ENCODE peak calls at places on chromosomes 11 and 22, in eight cellular contexts. O is SJSA1, R is tibial artery, J is cardiac muscle cell, I is ovary, S is transverse colon, C is Panc1, V is NT2/D1. B is an unnamed sample. For H3K4me1, the result is how much of the 10 kb centered on the place peaks cover.

GRCh38 chr22:25113316-25113721 is 86.3 kb upstream of the CRYBB3 start:
- DNase-seq in O (no peak), R (no peak), J (no peak), I (no peak), S (peak), C (no peak), V (no peak), B (no peak)

GRCh38 chr11:26095340-26095739 is 236.6 kb upstream of the ANO3 start:
- DNase-seq in O (no peak), R (no peak), J (no peak), I (no peak), S (no peak), C (no peak), V (no peak), B (no peak)

GRCh38 chr11:45229401-45229800 is 56.7 kb downstream of the SYT13 start:
- DNase-seq in O (no peak), R (no peak), J (no peak), I (no peak), S (no peak), C (no peak), V (no peak), B (no peak)

GRCh38 chr11:19970944-19971343 is 189.3 kb downstream of the DBX1 start:
- DNase-seq in O (no peak), R (no peak), J (no peak), I (no peak), S (no peak), C (no peak), V (no peak), B (no peak)

GRCh38 chr11:16226245-16226644 is 130.1 kb downstream of the SOX6 start:
- DNase-seq in O (peak), R (no peak), J (peak), I (peak), S (peak), C (no peak), V (no peak), B (no peak)

GRCh38 chr11:10294289-10294953 is 402 bp upstream of the SBF2 start:
- DNase-seq in O (peak), R (peak), J (peak), I (peak), S (peak), C (no peak), V (no peak), B (peak)

GRCh38 chr11:47916361-47916841 is 64.0 kb upstream of the PTPRJ start:
- DNase-seq in O (no peak), R (no peak), J (peak), I (no peak), S (no peak), C (no peak), V (no peak), B (no peak)

GRCh38 chr11:63537293-63538101 is 889 bp downstream of the PLAAT4 start:
- DNase-seq in O (no peak), R (peak), J (peak), I (peak), S (peak), C (no peak), V (no peak), B (no peak)

GRCh38 chr11:34680918-34681554 is 60.1 kb downstream of the EHF start:
- DNase-seq in O (peak), R (no peak), J (peak), I (no peak), S (no peak), C (peak), V (no peak), B (no peak)

GRCh38 chr22:19062139-19062789 is 59.9 kb downstream of the DGCR2 start:
- DNase-seq in O (no peak), R (no peak), J (no peak), I (no peak), S (no peak), C (no peak), V (no peak), B (no peak)

GRCh38 chr11:78230161-78230877 is 41.6 kb downstream of the USP35 start:
- DNase-seq in O (no peak), R (no peak), J (peak), I (no peak), S (no peak), C (no peak), V (no peak), B (no peak)

GRCh38 chr11:93784152-93784934 is at the start of gene MED17:
- DNase-seq in O (peak), R (peak), J (peak), I (peak), S (peak), C (peak), V (peak), B (peak)

GRCh38 chr11:117097567-117098268 is 510 bp downstream of the SIK3 start:
- DNase-seq in O (no peak), R (peak), J (no peak), I (no peak), S (peak), C (no peak), V (no peak), B (peak)

GRCh38 chr22:49295851-49296560 is 531.7 kb downstream of the BRD1 start:
- DNase-seq in O (peak), R (peak), J (no peak), I (no peak), S (no peak), C (no peak), V (no peak), B (no peak)

GRCh38 chr11:16863382-16863781 is 124.9 kb downstream of the C11orf58 start:
- DNase-seq in O (no peak), R (no peak), J (no peak), I (no peak), S (no peak), C (no peak), V (no peak), B (no peak)

GRCh38 chr11:88384678-88385015 is 47.1 kb upstream of the CTSC start:
- DNase-seq in O (no peak), R (no peak), J (peak), I (no peak), S (no peak), C (no peak), V (no peak), B (no peak)

GRCh38 chr11:117423046-117423575 is 95.5 kb downstream of the CEP164 start:
- DNase-seq in O (no peak), R (no peak), J (no peak), I (no peak), S (no peak), C (no peak), V (no peak), B (no peak)

GRCh38 chr11:128424271-128424709 is 163.1 kb downstream of the ETS1 start:
- DNase-seq in O (no peak), R (peak), J (peak), I (peak), S (no peak), C (no peak), V (no peak), B (no peak)

GRCh38 chr11:46557684-46558151 is 36.1 kb downstream of the AMBRA1 start:
- DNase-seq in O (peak), R (no peak), J (no peak), I (no peak), S (no peak), C (peak), V (no peak), B (no peak)

GRCh38 chr22:37806409-37807338 is 1.1 kb upstream of the GCAT start:
- DNase-seq in O (no peak), R (no peak), J (peak), I (peak), S (no peak), C (no peak), V (no peak), B (no peak)

GRCh38 chr22:37804502-37804885 is 3.2 kb upstream of the GCAT start:
- DNase-seq in O (no peak), R (no peak), J (no peak), I (peak), S (no peak), C (no peak), V (no peak), B (no peak)

GRCh38 chr22:37807410-37808293 is at the start of gene GCAT:
- DNase-seq in O (peak), R (peak), J (peak), I (peak), S (peak), C (peak), V (peak), B (peak)

GRCh38 chr22:37804886-37805857 is 2.6 kb upstream of the GCAT start:
- DNase-seq in O (peak), R (peak), J (peak), I (peak), S (peak), C (no peak), V (no peak), B (no peak)

DNA sequence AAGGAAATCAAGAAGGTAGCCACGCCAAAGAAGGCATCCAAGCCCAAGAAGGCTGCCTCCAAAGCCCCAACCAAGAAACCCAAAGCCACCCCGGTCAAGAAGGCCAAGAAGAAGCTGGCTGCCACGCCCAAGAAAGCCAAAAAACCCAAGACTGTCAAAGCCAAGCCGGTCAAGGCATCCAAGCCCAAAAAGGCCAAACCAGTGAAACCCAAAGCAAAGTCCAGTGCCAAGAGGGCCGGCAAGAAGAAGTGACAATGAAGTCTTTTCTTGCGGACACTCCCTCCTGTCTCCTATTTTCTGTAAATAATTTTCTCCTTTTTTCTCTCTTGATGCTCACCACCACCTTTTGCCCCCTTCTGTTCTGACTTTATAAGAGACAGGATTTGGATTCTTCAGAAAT is 1.9 kb upstream of the GCAT start:
- DNase-seq in O (no peak), R (no peak), J (no peak), I (no peak), S (no peak), C (no peak), V (no peak), B (no peak)
- H3K4me1 ChIP-seq in O (under half), R (under half), J (under half), I (under half), S (half or more), C (under half), V (under half), B (under half)

DNA sequence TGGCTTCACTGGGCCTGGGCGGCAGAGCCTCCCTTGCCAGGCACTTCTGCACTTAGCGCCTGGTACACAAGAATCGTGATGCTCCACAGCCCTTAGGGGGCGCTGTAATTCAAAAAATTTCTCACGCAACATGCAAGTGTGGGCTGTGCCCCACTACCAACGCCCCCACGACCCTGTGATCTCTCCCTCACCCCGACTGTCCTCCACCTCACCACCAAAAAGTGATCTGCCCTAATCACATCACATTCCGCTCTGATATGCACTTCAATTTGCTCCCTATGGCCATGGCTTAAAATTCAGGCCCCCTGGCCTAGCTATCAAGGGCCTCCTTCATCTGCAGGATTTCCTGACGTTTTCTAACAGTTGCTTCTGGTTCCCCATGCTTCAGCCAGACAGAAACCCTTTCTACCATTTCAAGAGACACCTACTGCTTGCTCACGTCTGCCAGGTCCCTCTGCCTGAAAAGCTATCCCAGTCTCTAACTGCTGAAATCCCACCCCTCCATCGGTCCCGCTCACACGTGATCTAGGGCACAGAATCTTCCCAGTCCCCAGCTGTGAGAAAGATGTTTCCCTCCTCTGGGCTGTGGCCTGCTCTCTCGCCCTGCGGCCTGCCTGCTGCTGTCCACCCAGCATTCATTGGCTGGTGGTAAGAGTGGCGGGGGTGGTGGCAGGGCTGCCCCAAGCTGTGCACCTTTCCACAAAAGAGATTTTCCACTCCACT is 27.9 kb upstream of the LRRC32 start:
- DNase-seq in O (no peak), R (no peak), J (no peak), I (no peak), S (no peak), C (no peak), V (peak), B (peak)
- H3K4me1 ChIP-seq in O (under half), R (under half), J (under half), I (under half), S (under half), C (under half), V (under half), B (under half)

GRCh38 chr22:50525104-50525958 is at the start of gene SCO2:
- DNase-seq in O (peak), R (peak), J (peak), I (peak), S (peak), C (no peak), V (peak), B (peak)
- H3K4me1 ChIP-seq in O (under half), R (under half), J (under half), I (under half), S (under half), C (under half), V (under half), B (under half)

GRCh38 chr11:119094816-119095065 is 6.9 kb downstream of the DPAGT1 start:
- DNase-seq in O (peak), R (peak), J (peak), I (peak), S (peak), C (no peak), V (peak), B (no peak)

GRCh38 chr11:119092880-119093665 is 8.4 kb downstream of the HMBS start:
- DNase-seq in O (no peak), R (no peak), J (peak), I (no peak), S (no peak), C (no peak), V (no peak), B (peak)

GRCh38 chr11:119091966-119092879 is 7.5 kb downstream of the HMBS start:
- DNase-seq in O (no peak), R (no peak), J (peak), I (no peak), S (no peak), C (no peak), V (no peak), B (no peak)

GRCh38 chr11:119093951-119094815 is 7.5 kb downstream of the DPAGT1 start:
- DNase-seq in O (no peak), R (no peak), J (peak), I (peak), S (peak), C (no peak), V (no peak), B (no peak)

GRCh38 chr11:119093666-119093950 is 8.0 kb downstream of the DPAGT1 start:
- DNase-seq in O (no peak), R (no peak), J (no peak), I (no peak), S (no peak), C (no peak), V (no peak), B (no peak)
- H3K4me1 ChIP-seq in O (under half), R (under half), J (under half), I (under half), S (under half), C (under half), V (under half), B (under half)

GRCh38 chr22:29628982-29629381 is 25.5 kb downstream of the NF2 start:
- DNase-seq in O (no peak), R (no peak), J (no peak), I (no peak), S (no peak), C (no peak), V (no peak), B (no peak)
- H3K4me1 ChIP-seq in O (half or more), R (under half), J (under half), I (under half), S (under half), C (half or more), V (under half), B (under half)

GRCh38 chr11:119375629-119376196 is 5.8 kb downstream of the USP2 start:
- DNase-seq in O (no peak), R (peak), J (peak), I (peak), S (peak), C (no peak), V (no peak), B (no peak)
- H3K4me1 ChIP-seq in O (under half), R (under half), J (half or more), I (under half), S (under half), C (under half), V (under half), B (under half)

GRCh38 chr11:3165152-3165705 is at the start of gene OSBPL5:
- DNase-seq in O (peak), R (peak), J (peak), I (peak), S (peak), C (no peak), V (no peak), B (peak)
- H3K4me1 ChIP-seq in O (under half), R (under half), J (under half), I (under half), S (half or more), C (under half), V (under half), B (under half)

GRCh38 chr11:65292866-65293265 is 21.8 kb upstream of the CDC42EP2 start:
- DNase-seq in O (no peak), R (no peak), J (no peak), I (no peak), S (no peak), C (no peak), V (no peak), B (no peak)
- H3K4me1 ChIP-seq in O (under half), R (under half), J (under half), I (under half), S (half or more), C (under half), V (under half), B (under half)

B was measured in HAP-1.